ENCODE peak calls at places on chromosome 4, in four cellular contexts. Y is fibroblast of lung, A is colonic mucosa, H is left lung. O is an unnamed sample.

GRCh38 chr4:22471999-22472434 is 43.8 kb downstream of the ADGRA3 start:
- DNase-seq in H (no peak), A (no peak), Y (peak; percentile 49), O (no peak)

GRCh38 chr4:51831133-51831532 is 11.8 kb upstream of the DCUN1D4 start:
- DNase-seq in A (peak; percentile 73), Y (peak; percentile 27), H (peak; percentile 56), O (no peak)

GRCh38 chr4:132180020-132180427 is 969.1 kb upstream of the PCDH10 start:
- DNase-seq in A (no peak), Y (peak; percentile 91), H (no peak), O (no peak)

GRCh38 chr4:183483997-183484396 is 20.9 kb upstream of the ING2 start:
- DNase-seq in A (no peak), H (no peak), Y (peak; percentile 20), O (no peak)

GRCh38 chr4:40261246-40262078 is 64.6 kb downstream of the RHOH start:
- DNase-seq in Y (no peak), H (no peak), A (no peak), O (no peak)

GRCh38 chr4:114599231-114600065 is 841 bp downstream of the UGT8 start:
- DNase-seq in A (peak; percentile 68), H (peak; percentile 74), Y (peak; percentile 12), O (no peak)

GRCh38 chr4:89316931-89317366 is 9.3 kb upstream of the GPRIN3 start:
- DNase-seq in A (no peak), H (no peak), Y (peak; percentile 72), O (no peak)

GRCh38 chr4:140968371-140968770 is 164.9 kb downstream of the RNF150 start:
- DNase-seq in Y (no peak), H (no peak), A (no peak), O (no peak)

GRCh38 chr4:76679691-76680090 is 218.3 kb downstream of the SOWAHB start:
- DNase-seq in Y (no peak), H (no peak), A (no peak), O (no peak)

GRCh38 chr4:168496834-168497233 is at the start of gene PALLD:
- DNase-seq in A (no peak), H (no peak), Y (peak; percentile 75), O (no peak)

GRCh38 chr4:123631699-123632098 is 235.1 kb downstream of the SPRY1 start:
- DNase-seq in H (no peak), A (no peak), Y (peak; percentile 32), O (no peak)

GRCh38 chr4:65670331-65671031 is at the start of gene EPHA5:
- DNase-seq in H (peak; percentile 85), A (peak; percentile 19), Y (peak; percentile 98), O (peak; percentile 61)

GRCh38 chr4:53098681-53099121 is 236.6 kb downstream of the RASL11B start:
- DNase-seq in H (no peak), Y (peak; percentile 89), A (no peak), O (no peak)

GRCh38 chr4:3045500-3045850 is 28.9 kb downstream of the HTT-AS start:
- DNase-seq in A (peak; percentile 38), H (peak; percentile 89), Y (peak; percentile 63), O (no peak)

GRCh38 chr4:123481034-123481433 is 84.4 kb downstream of the SPRY1 start:
- DNase-seq in A (no peak), Y (peak; percentile 96), H (no peak), O (no peak)

GRCh38 chr4:141731481-141731880 is 95.1 kb downstream of the IL15 start:
- DNase-seq in Y (no peak), H (no peak), A (no peak), O (no peak)

GRCh38 chr4:125434136-125434535 is 119.4 kb downstream of the FAT4 start:
- DNase-seq in Y (peak; percentile 14), A (no peak), H (no peak), O (no peak)

GRCh38 chr4:71229477-71230257 is 109.2 kb upstream of the SLC4A4 start:
- DNase-seq in H (no peak), Y (peak; percentile 50), A (peak; percentile 41), O (no peak)

GRCh38 chr4:187444061-187444460 is 551.5 kb upstream of the ZFP42 start:
- DNase-seq in Y (no peak), A (no peak), H (no peak), O (no peak)

GRCh38 chr4:122612540-122612939 is 8.3 kb downstream of the IL21 start:
- DNase-seq in H (no peak), Y (peak; percentile 21), A (no peak), O (no peak)

GRCh38 chr4:54553001-54553400 is 104.8 kb upstream of the KIT start:
- DNase-seq in H (no peak), Y (peak; percentile 50), A (no peak), O (no peak)

GRCh38 chr4:145035494-145036136 is 62.4 kb downstream of the ANAPC10 start:
- DNase-seq in A (no peak), H (no peak), Y (no peak), O (no peak)

GRCh38 chr4:161189286-161190134 is 974.3 kb downstream of the FSTL5 start:
- DNase-seq in A (no peak), Y (peak; percentile 23), H (no peak), O (no peak)

GRCh38 chr4:153067376-153067775 is 131.3 kb downstream of the FHDC1 start:
- DNase-seq in A (peak; percentile 47), Y (peak; percentile 57), H (no peak), O (no peak)

GRCh38 chr4:1988327-1988724 is 20.4 kb downstream of the NELFA start:
- DNase-seq in Y (no peak), H (no peak), A (no peak), O (no peak)

GRCh38 chr4:129583868-129584267 is 487.9 kb downstream of the C4orf33 start:
- DNase-seq in Y (peak; percentile 0), A (no peak), H (no peak), O (no peak)

GRCh38 chr4:76585270-76585669 is 150.2 kb downstream of the SHROOM3 start:
- DNase-seq in A (no peak), Y (peak; percentile 98), H (no peak), O (no peak)

GRCh38 chr4:176988226-176988625 is 195.5 kb upstream of the VEGFC start:
- DNase-seq in H (no peak), Y (peak; percentile 94), A (no peak), O (peak; percentile 66)

GRCh38 chr4:155679343-155679742 is 12.7 kb downstream of the GUCY1A1 start:
- DNase-seq in A (no peak), Y (peak; percentile 13), H (no peak), O (no peak)

GRCh38 chr4:83961575-83961974 is 425.7 kb downstream of the GPAT3 start:
- DNase-seq in H (no peak), Y (peak; percentile 22), A (no peak), O (no peak)

GRCh38 chr4:26076000-26076587 is 162.1 kb downstream of the SMIM20 start:
- DNase-seq in Y (peak; percentile 57), H (no peak), A (no peak), O (no peak)

GRCh38 chr4:141851246-141851891 is 215.0 kb downstream of the IL15 start:
- DNase-seq in A (no peak), Y (peak; percentile 16), H (peak; percentile 59), O (no peak)

GRCh38 chr4:185941476-185941875 is 127.5 kb upstream of the TLR3 start:
- DNase-seq in H (no peak), A (no peak), Y (no peak), O (no peak)

GRCh38 chr4:113292371-113293042 is 243.1 kb downstream of the ANK2 start:
- DNase-seq in A (peak; percentile 44), Y (peak; percentile 30), H (peak; percentile 65), O (no peak)
- H3K27ac ChIP-seq in A (peak overlapping the region; percentile 49), Y (peak overlapping the region; percentile 83), H (peak overlapping the region; percentile 79), O (no peak overlapping the region)

GRCh38 chr4:86977621-86978184 is 42.9 kb downstream of the AFF1 start:
- DNase-seq in H (no peak), Y (peak; percentile 83), A (peak; percentile 68), O (peak; percentile 52)
- H3K27ac ChIP-seq in H (no peak overlapping the region), Y (no peak overlapping the region), A (peak overlapping the region; percentile 59), O (peak overlapping the region; percentile 83)

GRCh38 chr4:24872720-24873119 is 40.1 kb downstream of the CCDC149 start:
- DNase-seq in H (no peak), A (no peak), Y (no peak), O (no peak)

GRCh38 chr4:24881508-24882071 is 31.3 kb downstream of the CCDC149 start:
- DNase-seq in A (no peak), H (no peak), Y (no peak), O (no peak)

GRCh38 chr4:24880171-24880570 is 32.7 kb downstream of the CCDC149 start:
- DNase-seq in Y (no peak), A (no peak), H (no peak), O (no peak)

GRCh38 chr4:24876431-24876830 is 36.4 kb downstream of the CCDC149 start:
- DNase-seq in A (no peak), H (no peak), Y (no peak), O (no peak)

GRCh38 chr4:24878256-24879016 is 34.4 kb downstream of the CCDC149 start:
- DNase-seq in Y (no peak), A (no peak), H (no peak), O (no peak)
- H3K27ac ChIP-seq in Y (no peak overlapping the region), A (no peak overlapping the region), H (no peak overlapping the region), O (no peak overlapping the region)

GRCh38 chr4:139896242-139896752 is 230.7 kb downstream of the MGST2 start:
- DNase-seq in Y (no peak), A (no peak), H (no peak), O (no peak)
- H3K27ac ChIP-seq in Y (no peak overlapping the region), A (no peak overlapping the region), H (no peak overlapping the region), O (no peak overlapping the region)